ENCODE peak calls at places on chromosomes 7 and 10, in nine cellular contexts. X is AG09309; P is NCI-H1436; Q is Kasumi-1; F is NB4; L is HS-5; I is OCI-M1; W is transverse colon; O is CD8-positive, alpha-beta memory T cell. S is an unnamed sample.

GRCh38 chr10:126315471-126316177 is 72.7 kb downstream of the ADAM12 start:
- DNase-seq in X (peak; percentile 61), P (no peak), Q (no peak), F (no peak), L (no peak), I (no peak), W (no peak), O (no peak), S (no peak)

GRCh38 chr7:3957735-3958491 is 656.9 kb downstream of the SDK1 start:
- DNase-seq in X (no peak), P (no peak), Q (no peak), F (no peak), L (no peak), I (no peak), W (no peak), O (no peak), S (no peak)

GRCh38 chr10:49106451-49106850 is 8.9 kb downstream of the VSTM4 start:
- DNase-seq in X (no peak), P (no peak), Q (peak; percentile 32), F (no peak), L (no peak), I (no peak), W (no peak), O (no peak), S (no peak)

GRCh38 chr10:71581376-71581775 is 138.2 kb downstream of the C10orf105 start:
- DNase-seq in X (no peak), P (no peak), Q (no peak), F (no peak), L (no peak), I (no peak), W (no peak), O (no peak), S (no peak)

GRCh38 chr10:87659571-87660483 is at the start of gene PAPSS2:
- DNase-seq in X (no peak), P (peak; percentile 9), Q (peak; percentile 65), F (peak; percentile 64), L (no peak), I (peak; percentile 83), W (peak; percentile 74), O (no peak), S (peak; percentile 23)

GRCh38 chr7:16891338-16891737 is 9.6 kb upstream of the AGR3 start:
- DNase-seq in X (peak; percentile 29), P (peak; percentile 31), Q (peak; percentile 25), F (peak; percentile 58), L (peak; percentile 16), I (peak; percentile 72), W (peak; percentile 23), O (peak; percentile 16), S (peak; percentile 40)

GRCh38 chr7:130368347-130368746 is 11.9 kb upstream of the CPA1 start:
- DNase-seq in X (no peak), P (no peak), Q (no peak), F (no peak), L (no peak), I (no peak), W (no peak), O (no peak), S (no peak)

GRCh38 chr10:11429439-11430052 is 181.9 kb downstream of the USP6NL start:
- DNase-seq in X (no peak), P (no peak), Q (no peak), F (no peak), L (no peak), I (no peak), W (no peak), O (no peak), S (no peak)

GRCh38 chr7:150734293-150734692 is 2.9 kb upstream of the GIMAP5 start:
- DNase-seq in X (no peak), P (no peak), Q (no peak), F (no peak), L (no peak), I (no peak), W (no peak), O (no peak), S (no peak)

GRCh38 chr10:69092959-69093850 is 5.3 kb downstream of the SRGN start:
- DNase-seq in X (peak; percentile 69), P (peak; percentile 64), Q (peak; percentile 95), F (peak; percentile 90), L (peak; percentile 65), I (peak; percentile 93), W (peak; percentile 84), O (peak; percentile 83), S (peak; percentile 94)

GRCh38 chr7:36630112-36630650 is 94.1 kb downstream of the AOAH start:
- DNase-seq in X (no peak), P (no peak), Q (no peak), F (no peak), L (no peak), I (no peak), W (no peak), O (no peak), S (no peak)

GRCh38 chr10:124697837-124698559 is 46.2 kb downstream of the FAM53B start:
- DNase-seq in X (no peak), P (peak; percentile 22), Q (no peak), F (no peak), L (no peak), I (no peak), W (no peak), O (no peak), S (peak; percentile 66)

GRCh38 chr7:105707381-105707780 is 126.1 kb upstream of the EFCAB10 start:
- DNase-seq in X (no peak), P (no peak), Q (no peak), F (no peak), L (no peak), I (no peak), W (no peak), O (no peak), S (no peak)

GRCh38 chr10:28014651-28015050 is 15.8 kb upstream of the ODAD2 start:
- DNase-seq in X (no peak), P (no peak), Q (no peak), F (no peak), L (no peak), I (no peak), W (no peak), O (no peak), S (no peak)

GRCh38 chr10:47050618-47051455 is 139.6 kb downstream of the PTPN20 start:
- DNase-seq in X (no peak), P (no peak), Q (no peak), F (no peak), L (no peak), I (no peak), W (no peak), O (no peak), S (no peak)

GRCh38 chr7:159130820-159131219 is 13.8 kb downstream of the VIPR2 start:
- DNase-seq in X (no peak), P (no peak), Q (no peak), F (no peak), L (no peak), I (no peak), W (no peak), O (no peak), S (no peak)

GRCh38 chr7:79199961-79200360 is 253.5 kb downstream of the MAGI2 start:
- DNase-seq in X (peak; percentile 13), P (no peak), Q (no peak), F (no peak), L (no peak), I (no peak), W (no peak), O (no peak), S (no peak)

GRCh38 chr7:129940329-129940728 is 12.4 kb downstream of the UBE2H start:
- DNase-seq in X (no peak), P (no peak), Q (no peak), F (no peak), L (no peak), I (no peak), W (no peak), O (no peak), S (no peak)

GRCh38 chr10:115830260-115830970 is 442.6 kb downstream of the GFRA1 start:
- DNase-seq in X (peak; percentile 53), P (no peak), Q (no peak), F (no peak), L (peak; percentile 68), I (no peak), W (no peak), O (no peak), S (no peak)

GRCh38 chr7:30852744-30853288 is 58.8 kb upstream of the AQP1 start:
- DNase-seq in X (no peak), P (no peak), Q (no peak), F (no peak), L (no peak), I (no peak), W (no peak), O (no peak), S (no peak)

GRCh38 chr10:73232887-73233286 is 14.2 kb downstream of the DNAJC9 start:
- DNase-seq in X (no peak), P (no peak), Q (peak; percentile 97), F (peak; percentile 51), L (no peak), I (no peak), W (no peak), O (no peak), S (no peak)

GRCh38 chr10:25048463-25048862 is 32.1 kb downstream of the THNSL1 start:
- DNase-seq in X (no peak), P (no peak), Q (no peak), F (no peak), L (no peak), I (peak; percentile 26), W (peak; percentile 42), O (no peak), S (no peak)

GRCh38 chr10:1153253-1153763 is 97.1 kb downstream of the WDR37 start:
- DNase-seq in X (no peak), P (no peak), Q (no peak), F (no peak), L (no peak), I (no peak), W (no peak), O (no peak), S (peak; percentile 43)

GRCh38 chr10:94251098-94251497 is 111.6 kb downstream of the NOC3L start:
- DNase-seq in X (no peak), P (no peak), Q (no peak), F (no peak), L (no peak), I (no peak), W (no peak), O (no peak), S (no peak)

GRCh38 chr7:156232931-156233705 is 407.5 kb upstream of the RNF32 start:
- DNase-seq in X (no peak), P (no peak), Q (no peak), F (no peak), L (no peak), I (no peak), W (no peak), O (no peak), S (no peak)